ENCODE peak calls at places on chromosomes 4 and X, in nine cellular contexts. I is lung microvascular endothelial cell; D is fibroblast of the conjunctiva; A is NCI-H2171; T is endothelial cell; F is cardiac muscle cell; J is activated CD4-positive, CD25-positive, alpha-beta regulatory T cell treated with anti-CD3 and anti-CD28 coated beads, Interleukin-2, amount 50 U/mL, for 16 hours; Y is effector CD8-positive, alpha-beta T cell; V is GM13976. X is an unnamed sample.

GRCh38 chrX:110407910-110408545 is 49.4 kb downstream of the RTL9 start:
- DNase-seq in I (peak), D (no peak), A (peak), T (peak), F (peak), J (peak), Y (peak), V (peak), X (no peak)

GRCh38 chr4:74793757-74794340 is 474 bp downstream of the BTC start:
- DNase-seq in I (peak), D (peak), A (peak), T (peak), F (peak), J (no peak), Y (no peak), V (peak), X (peak)

GRCh38 chr4:140654516-140654855 is 85.7 kb upstream of the UCP1 start:
- DNase-seq in I (no peak), D (no peak), A (no peak), T (no peak), F (peak), J (no peak), Y (no peak), V (no peak), X (no peak)

GRCh38 chr4:74659576-74660411 is 134.5 kb downstream of the BTC start:
- DNase-seq in I (peak), D (peak), A (no peak), T (no peak), F (peak), J (no peak), Y (no peak), V (no peak), X (no peak)

GRCh38 chr4:155950461-155950860 is 3.2 kb downstream of the CTSO start:
- DNase-seq in I (no peak), D (no peak), A (peak), T (no peak), F (no peak), J (no peak), Y (no peak), V (no peak), X (no peak)

GRCh38 chr4:20251061-20251795 is 477 bp upstream of the SLIT2 start:
- DNase-seq in I (no peak), D (no peak), A (no peak), T (no peak), F (peak), J (no peak), Y (no peak), V (no peak), X (no peak)

GRCh38 chr4:33512397-33512796 is 2731.9 kb downstream of the ARAP2 start:
- DNase-seq in I (no peak), D (no peak), A (no peak), T (no peak), F (no peak), J (no peak), Y (no peak), V (no peak), X (no peak)

GRCh38 chrX:69555396-69556023 is 51.4 kb downstream of the NALF2 start:
- DNase-seq in I (no peak), D (no peak), A (no peak), T (no peak), F (peak), J (no peak), Y (no peak), V (no peak), X (no peak)

GRCh38 chrX:134717698-134718328 is 59.5 kb upstream of the PLAC1 start:
- DNase-seq in I (no peak), D (no peak), A (no peak), T (no peak), F (peak), J (no peak), Y (no peak), V (no peak), X (no peak)

GRCh38 chrX:152635941-152636340 is 1.8 kb upstream of the GABRQ start:
- DNase-seq in I (peak), D (peak), A (peak), T (peak), F (peak), J (no peak), Y (no peak), V (no peak), X (no peak)

GRCh38 chr4:23290656-23291055 is 597.9 kb downstream of the GBA3 start:
- DNase-seq in I (peak), D (no peak), A (no peak), T (peak), F (peak), J (no peak), Y (no peak), V (no peak), X (no peak)

GRCh38 chr4:153676984-153677383 is 7.1 kb upstream of the TLR2 start:
- DNase-seq in I (peak), D (peak), A (no peak), T (no peak), F (peak), J (no peak), Y (no peak), V (no peak), X (no peak)

GRCh38 chr4:171813195-171813955 is at the start of gene GALNTL6:
- DNase-seq in I (no peak), D (no peak), A (no peak), T (peak), F (peak), J (no peak), Y (no peak), V (peak), X (no peak)

X was measured in upper lobe of right lung.